ENCODE peak calls at places on chromosome 17, in ten cellular contexts. D is AG04450; Y is effector memory CD4-positive, alpha-beta T cell; B is cardiac muscle cell; S is suprapubic skin; Z is uterus; U is Peyer's patch; O is CD8-positive, alpha-beta T cell; M is HL-60; T is tibial nerve. N is an unnamed sample.

GRCh38 chr17:43931062-43931571 is 11.2 kb downstream of the PPY start:
- DNase-seq in M (no peak), D (no peak), U (peak), Y (no peak), Z (no peak), T (no peak), O (no peak), S (no peak), B (no peak), N (no peak)

GRCh38 chr17:17326275-17326875 is 23.2 kb downstream of the NT5M start:
- DNase-seq in S (peak), T (no peak), Y (no peak), Z (no peak), O (no peak), M (no peak), B (no peak), U (no peak), D (no peak), N (no peak)

GRCh38 chr17:19706791-19707727 is 9.3 kb downstream of the SLC47A2 start:
- DNase-seq in Y (no peak), S (no peak), O (no peak), U (no peak), M (no peak), B (peak), D (no peak), Z (no peak), T (no peak), N (no peak)

GRCh38 chr17:56994009-56994792 is 16.3 kb downstream of the SCPEP1 start:
- DNase-seq in T (no peak), O (no peak), D (no peak), Z (no peak), S (no peak), B (no peak), U (no peak), Y (no peak), M (no peak), N (no peak)

GRCh38 chr17:61757168-61757567 is 106.2 kb downstream of the BRIP1 start:
- DNase-seq in U (no peak), B (no peak), D (no peak), Z (no peak), Y (no peak), S (no peak), M (no peak), T (no peak), O (no peak), N (no peak)

GRCh38 chr17:47726796-47727703 is 6.0 kb upstream of the TBX21 start:
- DNase-seq in Y (no peak), D (no peak), M (no peak), O (no peak), Z (no peak), U (no peak), T (no peak), B (no peak), S (peak), N (no peak)

GRCh38 chr17:21823130-21823529 is 130.8 kb downstream of the KCNJ18 start:
- DNase-seq in Y (no peak), T (no peak), M (no peak), S (no peak), D (no peak), Z (no peak), U (no peak), B (no peak), O (no peak), N (no peak)

GRCh38 chr17:39167492-39167891 is 1.5 kb upstream of the ARL5C start:
- DNase-seq in Z (no peak), B (no peak), S (no peak), T (no peak), U (no peak), M (peak), O (no peak), Y (no peak), D (no peak), N (no peak)

GRCh38 chr17:37488009-37488604 is 1.6 kb upstream of the DUSP14 start:
- DNase-seq in U (no peak), S (no peak), Y (no peak), T (no peak), M (peak), B (peak), Z (no peak), O (no peak), D (peak), N (no peak)

GRCh38 chr17:3385869-3386816 is at the start of gene OR3A2:
- DNase-seq in S (no peak), O (no peak), B (no peak), Z (no peak), Y (no peak), D (no peak), T (no peak), U (no peak), M (no peak), N (no peak)

GRCh38 chr17:27354491-27355081 is 60.7 kb downstream of the WSB1 start:
- DNase-seq in O (no peak), Y (no peak), Z (no peak), M (peak), B (no peak), U (no peak), T (no peak), D (no peak), S (no peak), N (no peak)

GRCh38 chr17:59601130-59601529 is 18.6 kb upstream of the CLTC start:
- DNase-seq in S (no peak), B (no peak), Y (no peak), M (no peak), D (no peak), U (no peak), Z (no peak), O (no peak), T (no peak), N (no peak)

GRCh38 chr17:39706921-39707337 is 7.1 kb downstream of the ERBB2 start:
- DNase-seq in T (no peak), B (no peak), Z (no peak), U (no peak), D (no peak), Y (no peak), O (no peak), S (no peak), M (no peak), N (no peak)

GRCh38 chr17:22514315-22514714 is 822.0 kb downstream of the KCNJ18 start:
- DNase-seq in Y (no peak), B (no peak), Z (no peak), T (no peak), S (no peak), M (no peak), O (no peak), D (no peak), U (no peak), N (peak)

GRCh38 chr17:81712468-81713003 is 452 bp downstream of the SLC25A10 start:
- DNase-seq in D (no peak), M (no peak), O (no peak), Z (peak), U (no peak), S (no peak), T (no peak), B (peak), Y (no peak), N (no peak)

GRCh38 chr17:81711814-81712467 is at the start of gene SLC25A10:
- DNase-seq in M (peak), O (peak), B (peak), U (peak), Y (peak), S (no peak), T (peak), D (no peak), Z (peak), N (no peak)

GRCh38 chr17:81708739-81709185 is 3.3 kb upstream of the SLC25A10 start:
- DNase-seq in M (no peak), B (no peak), Y (no peak), O (no peak), Z (no peak), S (no peak), D (no peak), T (no peak), U (no peak), N (no peak)

GRCh38 chr17:81713004-81713555 is 996 bp downstream of the SLC25A10 start:
- DNase-seq in M (no peak), Z (no peak), D (no peak), B (no peak), T (no peak), S (no peak), O (no peak), Y (no peak), U (no peak), N (no peak)

DNA sequence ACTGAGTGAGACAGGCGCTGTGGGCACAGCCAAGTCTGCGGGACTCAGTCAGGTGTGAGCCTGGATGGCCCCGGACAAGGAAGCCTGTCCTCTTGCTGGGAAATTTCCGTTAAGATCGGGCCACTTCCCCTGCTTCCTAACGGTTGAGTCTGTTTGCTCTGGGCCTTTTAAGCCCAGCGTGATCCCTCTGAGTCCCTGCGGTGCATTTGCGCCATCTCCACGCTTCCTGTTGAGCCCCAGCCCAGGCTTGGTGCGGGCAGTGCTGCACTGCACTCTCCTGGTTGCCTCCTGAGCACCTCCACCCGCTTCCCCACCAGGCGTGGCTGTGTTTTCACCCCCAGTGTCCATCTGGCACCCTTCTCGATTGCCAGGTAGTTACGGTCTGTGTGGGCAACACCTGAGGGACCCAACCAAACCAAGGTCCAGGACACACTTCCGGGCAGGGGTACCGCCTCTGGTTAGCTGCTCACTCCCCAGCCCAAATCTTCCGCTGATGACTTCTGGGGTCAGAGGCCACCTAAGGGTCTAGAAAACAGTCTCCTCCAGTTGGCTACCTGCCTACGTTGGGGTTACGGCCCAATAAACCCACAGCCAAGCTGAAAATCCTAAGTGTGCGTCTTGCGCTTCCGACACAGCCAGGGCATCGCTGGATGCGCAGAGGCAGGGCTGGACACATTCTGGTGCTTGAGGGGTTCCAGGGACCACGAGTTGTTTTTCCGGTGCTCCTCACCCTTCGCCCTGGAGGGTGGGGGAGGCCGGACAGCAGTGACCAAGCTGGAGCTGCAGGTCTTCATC is 1.4 kb upstream of the SLC25A10 start:
- DNase-seq in T (no peak), Y (no peak), D (no peak), B (no peak), Z (no peak), S (no peak), O (no peak), U (peak), M (peak), N (no peak)
- H3K4me3 ChIP-seq in T (peak), Y (peak), D (no peak), B (peak), Z (no peak), S (peak), O (peak), U (peak), M (peak), N (no peak)

GRCh38 chr17:78185981-78186688 is 717 bp downstream of the TK1 start:
- DNase-seq in O (no peak), S (no peak), B (no peak), D (no peak), Z (no peak), U (peak), Y (no peak), M (peak), T (no peak), N (no peak)
- H3K4me3 ChIP-seq in O (no peak), S (peak), B (peak), D (peak), Z (peak), U (peak), Y (no peak), M (peak), T (peak), N (peak)

GRCh38 chr17:7476474-7476873 is 3.0 kb downstream of the ZBTB4 start:
- DNase-seq in T (no peak), Z (no peak), S (no peak), Y (no peak), M (no peak), U (no peak), D (no peak), B (no peak), O (no peak), N (no peak)

GRCh38 chr17:7476951-7477350 is 2.5 kb downstream of the ZBTB4 start:
- DNase-seq in D (no peak), S (no peak), B (no peak), Z (no peak), U (no peak), T (no peak), O (no peak), Y (no peak), M (no peak), N (no peak)

GRCh38 chr17:7478276-7479138 is 924 bp downstream of the ZBTB4 start:
- DNase-seq in B (peak), O (peak), M (no peak), Z (peak), D (no peak), T (peak), S (no peak), U (peak), Y (peak), N (no peak)

GRCh38 chr17:7479139-7479388 is 367 bp downstream of the ZBTB4 start:
- DNase-seq in D (no peak), S (no peak), M (no peak), U (no peak), Y (no peak), O (no peak), Z (no peak), T (no peak), B (no peak), N (no peak)

GRCh38 chr17:7477392-7478275 is 1.8 kb downstream of the ZBTB4 start:
- DNase-seq in S (no peak), B (peak), O (no peak), T (no peak), D (peak), Y (no peak), M (no peak), U (no peak), Z (no peak), N (no peak)
- H3K4me3 ChIP-seq in S (peak), B (peak), O (peak), T (peak), D (peak), Y (peak), M (no peak), U (peak), Z (peak), N (peak)

GRCh38 chr17:75088902-75089417 is 1.2 kb downstream of the SLC16A5 start:
- DNase-seq in T (no peak), U (peak), B (no peak), Z (no peak), M (no peak), D (no peak), Y (no peak), S (no peak), O (no peak), N (peak)

GRCh38 chr17:75087558-75088453 is at the start of gene SLC16A5:
- DNase-seq in B (peak), U (peak), S (peak), Y (peak), D (no peak), Z (peak), M (no peak), T (peak), O (no peak), N (peak)

GRCh38 chr17:75086496-75087181 is 1.1 kb upstream of the SLC16A5 start:
- DNase-seq in O (no peak), U (peak), D (no peak), Y (no peak), T (no peak), M (no peak), B (no peak), Z (no peak), S (no peak), N (no peak)

GRCh38 chr17:75087182-75087557 is 584 bp upstream of the SLC16A5 start:
- DNase-seq in U (no peak), M (no peak), T (no peak), O (no peak), Y (no peak), B (no peak), D (no peak), Z (no peak), S (no peak), N (no peak)

DNA sequence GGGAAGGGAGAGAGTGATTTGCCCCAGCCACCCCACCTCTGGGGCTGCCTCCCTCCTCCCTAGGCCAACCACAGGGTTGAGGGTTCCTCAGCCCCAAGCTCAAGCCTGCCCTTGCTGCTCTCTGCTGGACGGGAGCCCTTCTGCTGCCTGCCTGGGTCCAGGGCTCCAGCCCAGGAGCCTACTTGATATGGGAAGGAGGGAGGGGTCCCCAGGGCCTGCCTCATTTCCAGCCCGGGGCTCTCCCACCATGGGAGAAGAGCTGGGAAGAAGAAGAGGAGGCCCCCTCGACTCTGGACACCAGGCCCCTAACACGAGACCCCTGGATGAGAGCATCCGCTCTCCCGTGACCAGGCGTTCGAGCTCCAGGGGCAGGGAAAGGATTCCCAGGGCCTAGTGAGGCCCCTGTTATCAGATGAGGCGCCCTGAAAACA is 726 bp downstream of the SLC16A5 start:
- DNase-seq in T (no peak), M (no peak), U (no peak), Z (no peak), O (no peak), Y (no peak), B (no peak), D (no peak), S (no peak), N (no peak)
- H3K4me3 ChIP-seq in T (peak), M (no peak), U (peak), Z (peak), O (peak), Y (peak), B (peak), D (peak), S (peak), N (peak)

GRCh38 chr17:81384929-81385319 is 10.3 kb upstream of the BAHCC1 start:
- DNase-seq in O (no peak), M (no peak), U (no peak), Z (peak), B (no peak), T (no peak), S (no peak), D (no peak), Y (no peak), N (no peak)

GRCh38 chr17:81383504-81384421 is 11.5 kb upstream of the BAHCC1 start:
- DNase-seq in T (no peak), Z (no peak), U (no peak), O (no peak), Y (no peak), S (no peak), B (no peak), D (no peak), M (no peak), N (no peak)

GRCh38 chr17:81386141-81386645 is 9.1 kb upstream of the BAHCC1 start:
- DNase-seq in B (no peak), T (no peak), D (no peak), M (no peak), O (no peak), Z (no peak), U (no peak), S (no peak), Y (no peak), N (no peak)

GRCh38 chr17:81386646-81387234 is 8.5 kb upstream of the BAHCC1 start:
- DNase-seq in T (no peak), Y (no peak), B (peak), S (no peak), M (no peak), U (no peak), D (no peak), Z (peak), O (no peak), N (no peak)

GRCh38 chr17:81385320-81386111 is 9.7 kb upstream of the BAHCC1 start:
- DNase-seq in Y (no peak), D (no peak), U (peak), Z (peak), O (no peak), M (no peak), T (no peak), B (no peak), S (no peak), N (no peak)
- H3K4me3 ChIP-seq in Y (no peak), D (no peak), U (no peak), Z (no peak), O (no peak), M (no peak), T (no peak), B (no peak), S (no peak), N (peak)

GRCh38 chr17:4583796-4584124 is 569 bp upstream of the SMTNL2 start:
- DNase-seq in D (no peak), T (no peak), O (no peak), B (peak), Y (no peak), U (no peak), S (no peak), M (no peak), Z (no peak), N (no peak)
- H3K4me3 ChIP-seq in D (no peak), T (peak), O (peak), B (peak), Y (peak), U (peak), S (peak), M (no peak), Z (peak), N (peak)